ENCODE peak calls at places on chromosomes 6 and 20, in nine cellular contexts. One of them, this sample, is unnamed.

GRCh38 chr6:89932245-89932802 is 38.1 kb downstream of the GJA10 start:
- DNase-seq in heart right ventricle: no peak
- DNase-seq in kidney epithelial cell: no peak
- DNase-seq in spleen: no peak
- DNase-seq in ascending aorta: no peak
- DNase-seq in heart left ventricle: no peak
- DNase-seq in transverse colon: no peak
- DNase-seq in right atrium auricular region: no peak
- DNase-seq in GM23338: no peak
- DNase-seq in this sample: no peak

GRCh38 chr6:73375216-73375615 is 5.5 kb upstream of the OOEP start:
- DNase-seq in heart right ventricle: no peak
- DNase-seq in kidney epithelial cell: no peak
- DNase-seq in spleen: no peak
- DNase-seq in ascending aorta: no peak
- DNase-seq in heart left ventricle: no peak
- DNase-seq in transverse colon: no peak
- DNase-seq in right atrium auricular region: no peak
- DNase-seq in GM23338: no peak
- DNase-seq in this sample: no peak

GRCh38 chr20:44355503-44356352 is at the start of gene HNF4A:
- DNase-seq in heart right ventricle: no peak
- DNase-seq in kidney epithelial cell: no peak
- DNase-seq in spleen: no peak
- DNase-seq in ascending aorta: no peak
- DNase-seq in heart left ventricle: no peak
- DNase-seq in transverse colon: peak; percentile 84
- DNase-seq in right atrium auricular region: no peak
- DNase-seq in GM23338: no peak
- DNase-seq in this sample: no peak

GRCh38 chr6:166957087-166957804 is 896 bp upstream of the RNASET2 start:
- DNase-seq in heart right ventricle: peak; percentile 67
- DNase-seq in kidney epithelial cell: no peak
- DNase-seq in spleen: peak; percentile 93
- DNase-seq in ascending aorta: no peak
- DNase-seq in heart left ventricle: peak; percentile 73
- DNase-seq in transverse colon: peak; percentile 79
- DNase-seq in right atrium auricular region: peak; percentile 65
- DNase-seq in GM23338: peak; percentile 52
- DNase-seq in this sample: no peak

GRCh38 chr6:39300739-39301138 is 13.5 kb downstream of the KCNK17 start:
- DNase-seq in heart right ventricle: no peak
- DNase-seq in kidney epithelial cell: no peak
- DNase-seq in spleen: no peak
- DNase-seq in ascending aorta: no peak
- DNase-seq in heart left ventricle: no peak
- DNase-seq in transverse colon: no peak
- DNase-seq in right atrium auricular region: no peak
- DNase-seq in GM23338: no peak
- DNase-seq in this sample: no peak

GRCh38 chr6:44788387-44788981 is 401.0 kb downstream of the CDC5L start:
- DNase-seq in heart right ventricle: no peak
- DNase-seq in kidney epithelial cell: no peak
- DNase-seq in spleen: no peak
- DNase-seq in ascending aorta: no peak
- DNase-seq in heart left ventricle: no peak
- DNase-seq in transverse colon: no peak
- DNase-seq in right atrium auricular region: no peak
- DNase-seq in GM23338: no peak
- DNase-seq in this sample: no peak

GRCh38 chr6:145699462-145699861 is 35.9 kb downstream of the EPM2A start:
- DNase-seq in heart right ventricle: no peak
- DNase-seq in kidney epithelial cell: peak; percentile 12
- DNase-seq in spleen: no peak
- DNase-seq in ascending aorta: no peak
- DNase-seq in heart left ventricle: no peak
- DNase-seq in transverse colon: no peak
- DNase-seq in right atrium auricular region: no peak
- DNase-seq in GM23338: no peak
- DNase-seq in this sample: no peak

GRCh38 chr20:25089096-25089495 is 7.2 kb upstream of the VSX1 start:
- DNase-seq in heart right ventricle: no peak
- DNase-seq in kidney epithelial cell: no peak
- DNase-seq in spleen: no peak
- DNase-seq in ascending aorta: no peak
- DNase-seq in heart left ventricle: no peak
- DNase-seq in transverse colon: no peak
- DNase-seq in right atrium auricular region: no peak
- DNase-seq in GM23338: no peak
- DNase-seq in this sample: no peak

GRCh38 chr6:161303628-161304340 is 29.9 kb upstream of the AGPAT4 start:
- DNase-seq in heart right ventricle: no peak
- DNase-seq in kidney epithelial cell: no peak
- DNase-seq in spleen: no peak
- DNase-seq in ascending aorta: no peak
- DNase-seq in heart left ventricle: no peak
- DNase-seq in transverse colon: no peak
- DNase-seq in right atrium auricular region: no peak
- DNase-seq in GM23338: no peak
- DNase-seq in this sample: no peak

GRCh38 chr6:33771342-33772113 is 17.4 kb downstream of the LEMD2 start:
- DNase-seq in heart right ventricle: peak; percentile 73
- DNase-seq in kidney epithelial cell: peak; percentile 67
- DNase-seq in spleen: peak; percentile 92
- DNase-seq in ascending aorta: no peak
- DNase-seq in heart left ventricle: peak; percentile 65
- DNase-seq in transverse colon: peak; percentile 69
- DNase-seq in right atrium auricular region: peak; percentile 79
- DNase-seq in GM23338: peak; percentile 96
- DNase-seq in this sample: peak; percentile 96

GRCh38 chr20:58668901-58669286 is 17.8 kb downstream of the STX16 start:
- DNase-seq in heart right ventricle: no peak
- DNase-seq in kidney epithelial cell: no peak
- DNase-seq in spleen: no peak
- DNase-seq in ascending aorta: no peak
- DNase-seq in heart left ventricle: no peak
- DNase-seq in transverse colon: no peak
- DNase-seq in right atrium auricular region: no peak
- DNase-seq in GM23338: no peak
- DNase-seq in this sample: no peak
- H3K36me3 ChIP-seq in heart right ventricle: peaks cover 72% of the 10 kb centered on the region
- H3K36me3 ChIP-seq in kidney epithelial cell: no peaks in the 10 kb centered on the region
- H3K36me3 ChIP-seq in spleen: peaks cover 45% of the 10 kb centered on the region
- H3K36me3 ChIP-seq in ascending aorta: peaks cover 44% of the 10 kb centered on the region
- H3K36me3 ChIP-seq in heart left ventricle: peaks cover 94% of the 10 kb centered on the region
- H3K36me3 ChIP-seq in transverse colon: peaks cover 33% of the 10 kb centered on the region
- H3K36me3 ChIP-seq in right atrium auricular region: peaks cover 44% of the 10 kb centered on the region
- H3K36me3 ChIP-seq in GM23338: peaks cover 10% of the 10 kb centered on the region
- H3K36me3 ChIP-seq in this sample: peaks cover 14% of the 10 kb centered on the region

DNA sequence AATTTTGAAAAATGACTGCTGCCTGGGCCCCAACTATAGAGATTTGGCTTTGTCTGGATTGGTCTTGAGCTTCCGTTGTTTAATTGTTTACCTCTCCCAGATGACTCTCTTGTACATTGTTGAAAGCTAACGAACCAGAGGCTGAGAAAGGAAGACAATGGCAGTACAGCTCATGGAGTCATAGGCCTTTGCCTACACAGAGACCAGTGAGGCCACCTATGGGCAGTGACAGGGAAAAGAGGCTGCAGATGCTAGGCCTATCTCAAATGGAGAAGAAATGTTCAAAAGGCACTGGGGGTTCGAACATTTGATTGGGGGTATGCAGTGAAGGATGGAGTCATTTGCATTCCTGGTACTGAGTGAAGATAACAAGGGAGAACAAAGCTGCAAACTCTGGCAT is 29.1 kb downstream of the OPN5 start:
- DNase-seq in heart right ventricle: no peak
- DNase-seq in kidney epithelial cell: no peak
- DNase-seq in spleen: no peak
- DNase-seq in ascending aorta: no peak
- DNase-seq in heart left ventricle: no peak
- DNase-seq in transverse colon: no peak
- DNase-seq in right atrium auricular region: no peak
- DNase-seq in GM23338: peak; percentile 46
- DNase-seq in this sample: no peak
- TF ChIP-seq CTCF in heart right ventricle: no peak
- TF ChIP-seq CTCF in kidney epithelial cell: peak; percentile 10
- TF ChIP-seq CTCF in spleen: no peak
- TF ChIP-seq CTCF in ascending aorta: no peak
- TF ChIP-seq CTCF in heart left ventricle: no peak
- TF ChIP-seq CTCF in transverse colon: no peak
- TF ChIP-seq CTCF in right atrium auricular region: no peak
- TF ChIP-seq CTCF in GM23338: peak; percentile 66
- TF ChIP-seq CTCF in this sample: no peak

GRCh38 chr6:1595271-1596087 is 14.2 kb upstream of the FOXC1 start:
- DNase-seq in heart right ventricle: no peak
- DNase-seq in kidney epithelial cell: no peak
- DNase-seq in spleen: peak; percentile 69
- DNase-seq in ascending aorta: no peak
- DNase-seq in heart left ventricle: no peak
- DNase-seq in transverse colon: no peak
- DNase-seq in right atrium auricular region: no peak
- DNase-seq in GM23338: no peak
- DNase-seq in this sample: no peak
- H3K4me3 ChIP-seq in heart right ventricle: peak overlapping the region; percentile 36
- H3K4me3 ChIP-seq in kidney epithelial cell: no peak overlapping the region
- H3K4me3 ChIP-seq in spleen: no peak overlapping the region
- H3K4me3 ChIP-seq in ascending aorta: peak overlapping the region; percentile 27
- H3K4me3 ChIP-seq in heart left ventricle: no peak overlapping the region
- H3K4me3 ChIP-seq in transverse colon: no peak overlapping the region
- H3K4me3 ChIP-seq in right atrium auricular region: peak overlapping the region; percentile 31
- H3K4me3 ChIP-seq in GM23338: no peak overlapping the region
- H3K4me3 ChIP-seq in this sample: no peak overlapping the region

DNA sequence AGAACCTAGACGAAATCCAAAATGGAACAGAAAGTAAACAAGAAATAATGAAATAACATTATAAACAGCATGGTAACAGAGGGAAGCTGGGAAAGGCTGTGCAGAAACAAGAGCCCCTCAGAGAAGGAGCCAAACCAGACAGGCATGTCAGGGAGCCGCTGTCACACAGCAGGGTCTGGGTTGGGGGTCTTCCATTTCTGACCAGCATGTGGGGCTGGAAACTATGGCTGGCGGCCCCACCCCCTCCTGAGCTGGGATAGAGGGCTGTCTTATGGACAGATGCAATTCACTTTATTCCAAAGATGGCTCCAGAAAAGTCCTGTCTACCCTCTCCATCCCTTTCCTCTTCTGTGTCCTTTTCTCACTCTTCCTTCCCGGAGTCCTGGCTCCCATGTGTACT is 27.3 kb downstream of the C6orf89 start:
- DNase-seq in heart right ventricle: no peak
- DNase-seq in kidney epithelial cell: no peak
- DNase-seq in spleen: no peak
- DNase-seq in ascending aorta: no peak
- DNase-seq in heart left ventricle: no peak
- DNase-seq in transverse colon: no peak
- DNase-seq in right atrium auricular region: no peak
- DNase-seq in GM23338: no peak
- DNase-seq in this sample: no peak
- H3K36me3 ChIP-seq in heart right ventricle: peaks cover 71% of the 10 kb centered on the region
- H3K36me3 ChIP-seq in kidney epithelial cell: peaks cover 1% of the 10 kb centered on the region
- H3K36me3 ChIP-seq in spleen: peaks cover 33% of the 10 kb centered on the region
- H3K36me3 ChIP-seq in ascending aorta: peaks cover 25% of the 10 kb centered on the region
- H3K36me3 ChIP-seq in heart left ventricle: peaks cover 78% of the 10 kb centered on the region
- H3K36me3 ChIP-seq in transverse colon: peaks cover 19% of the 10 kb centered on the region
- H3K36me3 ChIP-seq in right atrium auricular region: peaks cover 51% of the 10 kb centered on the region
- H3K36me3 ChIP-seq in GM23338: no peaks in the 10 kb centered on the region
- H3K36me3 ChIP-seq in this sample: peaks cover 6% of the 10 kb centered on the region

DNA sequence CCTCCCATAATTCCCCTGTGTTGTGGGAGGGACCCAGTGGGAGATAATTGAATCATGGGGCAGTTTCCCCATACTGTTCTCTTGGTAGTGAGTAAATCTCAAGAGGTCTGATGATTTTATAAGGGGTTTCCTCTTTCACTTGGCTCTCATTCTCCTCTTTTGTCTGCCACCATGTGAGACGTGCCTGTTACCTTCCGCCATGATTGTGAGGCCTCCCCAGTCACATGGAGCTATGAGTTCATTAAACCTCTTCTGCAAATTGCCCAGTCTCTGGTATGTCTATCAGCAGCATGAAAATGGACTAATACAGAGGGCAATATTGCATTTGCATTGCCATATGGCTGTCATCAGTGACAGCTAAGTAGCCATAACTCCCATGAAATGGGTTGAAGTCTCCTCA is 63.2 kb downstream of the ZNF217 start:
- DNase-seq in heart right ventricle: no peak
- DNase-seq in kidney epithelial cell: no peak
- DNase-seq in spleen: no peak
- DNase-seq in ascending aorta: no peak
- DNase-seq in heart left ventricle: no peak
- DNase-seq in transverse colon: no peak
- DNase-seq in right atrium auricular region: no peak
- DNase-seq in GM23338: no peak
- DNase-seq in this sample: no peak
- TF ChIP-seq CTCF in heart right ventricle: no peak
- TF ChIP-seq CTCF in kidney epithelial cell: no peak
- TF ChIP-seq CTCF in spleen: no peak
- TF ChIP-seq CTCF in ascending aorta: no peak
- TF ChIP-seq CTCF in heart left ventricle: no peak
- TF ChIP-seq CTCF in transverse colon: no peak
- TF ChIP-seq CTCF in right atrium auricular region: no peak
- TF ChIP-seq CTCF in GM23338: no peak
- TF ChIP-seq CTCF in this sample: no peak